ENCODE peak calls at places on chromosomes 16 and 17, in four cellular contexts. M, X, Z and Y are unnamed samples.

GRCh38 chr16:81321537-81321936 is 6.8 kb downstream of the GAN start:
- DNase-seq in M (no peak), X (no peak), Z (no peak), Y (no peak)

GRCh38 chr16:7504844-7505243 is 172.2 kb downstream of the RBFOX1 start:
- DNase-seq in M (no peak), X (no peak), Z (no peak), Y (no peak)

GRCh38 chr16:12063435-12063834 is 86.9 kb downstream of the SNX29 start:
- DNase-seq in M (no peak), X (no peak), Z (no peak), Y (no peak)

GRCh38 chr17:13051876-13052275 is 34.0 kb upstream of the ELAC2 start:
- DNase-seq in M (no peak), X (no peak), Z (no peak), Y (no peak)

GRCh38 chr16:23595246-23595950 is 718 bp downstream of the NDUFAB1 start:
- DNase-seq in M (no peak), X (no peak), Z (no peak), Y (no peak)

GRCh38 chr16:86874141-86874540 is 295.8 kb downstream of the FOXL1 start:
- DNase-seq in M (no peak), X (no peak), Z (no peak), Y (no peak)

GRCh38 chr17:9231449-9232154 is 210.3 kb downstream of the NTN1 start:
- DNase-seq in M (no peak), X (no peak), Z (no peak), Y (no peak)

GRCh38 chr16:71311553-71312158 is 22.5 kb upstream of the CMTR2 start:
- DNase-seq in M (peak; percentile 5), X (no peak), Z (no peak), Y (no peak)

GRCh38 chr16:14199624-14200023 is 128.5 kb downstream of the MRTFB start:
- DNase-seq in M (peak; percentile 27), X (no peak), Z (peak; percentile 26), Y (no peak)

GRCh38 chr17:5050281-5050680 is 15.1 kb upstream of the SLC52A1 start:
- DNase-seq in M (peak; percentile 20), X (no peak), Z (no peak), Y (no peak)

GRCh38 chr16:30561212-30561816 is 3.1 kb upstream of the ZNF764 start:
- DNase-seq in M (no peak), X (no peak), Z (no peak), Y (no peak)

GRCh38 chr17:46805771-46806170 is 12.7 kb downstream of the WNT3 start:
- DNase-seq in M (no peak), X (no peak), Z (no peak), Y (no peak)

GRCh38 chr17:58322581-58323419 is 5.8 kb downstream of the TSPOAP1 start:
- DNase-seq in M (no peak), X (no peak), Z (no peak), Y (no peak)

GRCh38 chr17:3959295-3959899 is 4.8 kb downstream of the ATP2A3 start:
- DNase-seq in M (peak; percentile 83), X (no peak), Z (no peak), Y (no peak)

GRCh38 chr17:77296769-77297409 is 156.1 kb downstream of the SEC14L1 start:
- DNase-seq in M (no peak), X (no peak), Z (no peak), Y (no peak)

GRCh38 chr17:42317256-42317966 is 29.1 kb downstream of the STAT5A start:
- DNase-seq in M (no peak), X (no peak), Z (no peak), Y (no peak)

GRCh38 chr17:38730526-38731379 is 612 bp downstream of the CISD3 start:
- DNase-seq in M (peak; percentile 42), X (no peak), Z (no peak), Y (no peak)

GRCh38 chr16:79089735-79090284 is 510.7 kb downstream of the MAF start:
- DNase-seq in M (no peak), X (no peak), Z (no peak), Y (no peak)

GRCh38 chr16:8923199-8923598 is 40.5 kb downstream of the USP7 start:
- DNase-seq in M (no peak), X (no peak), Z (no peak), Y (no peak)

GRCh38 chr17:27466748-27467375 is 10.6 kb downstream of the KSR1 start:
- DNase-seq in M (no peak), X (no peak), Z (no peak), Y (no peak)

GRCh38 chr16:8756755-8757154 is 40.7 kb downstream of the TMEM186 start:
- DNase-seq in M (no peak), X (no peak), Z (peak; percentile 66), Y (no peak)

GRCh38 chr17:14741516-14741915 is 440.6 kb downstream of the HS3ST3B1 start:
- DNase-seq in M (peak; percentile 52), X (no peak), Z (peak; percentile 53), Y (no peak)

GRCh38 chr17:16027708-16028584 is 28.3 kb downstream of the TTC19 start:
- DNase-seq in M (peak; percentile 97), X (peak; percentile 85), Z (peak; percentile 84), Y (peak; percentile 88)

GRCh38 chr16:66131895-66132294 is 234.6 kb upstream of the CDH5 start:
- DNase-seq in M (peak; percentile 82), X (no peak), Z (no peak), Y (no peak)

GRCh38 chr17:42457107-42457787 is 1.4 kb upstream of the ATP6V0A1 start:
- DNase-seq in M (no peak), X (no peak), Z (no peak), Y (no peak)

GRCh38 chr17:14972844-14973243 is 292.3 kb downstream of the PMP22 start:
- DNase-seq in M (no peak), X (no peak), Z (no peak), Y (no peak)

GRCh38 chr16:87380875-87381274 is 2.7 kb downstream of the FBXO31 start:
- DNase-seq in M (peak; percentile 61), X (no peak), Z (no peak), Y (no peak)

GRCh38 chr17:74987909-74988711 is 678 bp downstream of the CDR2L start:
- DNase-seq in M (peak; percentile 76), X (no peak), Z (no peak), Y (no peak)

GRCh38 chr17:46876353-46876887 is 25.0 kb downstream of the WNT9B start:
- DNase-seq in M (no peak), X (no peak), Z (peak; percentile 6), Y (no peak)

GRCh38 chr17:79090503-79091372 is 16.1 kb downstream of the ENGASE start:
- DNase-seq in M (no peak), X (no peak), Z (no peak), Y (no peak)

GRCh38 chr16:71727545-71728324 is 3.2 kb upstream of the PHLPP2 start:
- DNase-seq in M (no peak), X (no peak), Z (no peak), Y (no peak)

GRCh38 chr16:68486671-68487495 is 38.6 kb upstream of the SMPD3 start:
- DNase-seq in M (no peak), X (no peak), Z (no peak), Y (no peak)

GRCh38 chr17:47957591-47958490 is at the start of gene PRR15L:
- DNase-seq in M (no peak), X (no peak), Z (no peak), Y (no peak)

GRCh38 chr17:21194210-21194609 is 19.8 kb downstream of the TMEM11 start:
- DNase-seq in M (no peak), X (no peak), Z (no peak), Y (no peak)

GRCh38 chr16:57620316-57621231 is 7.9 kb upstream of the ADGRG1 start:
- DNase-seq in M (no peak), X (no peak), Z (peak; percentile 62), Y (no peak)

DNA sequence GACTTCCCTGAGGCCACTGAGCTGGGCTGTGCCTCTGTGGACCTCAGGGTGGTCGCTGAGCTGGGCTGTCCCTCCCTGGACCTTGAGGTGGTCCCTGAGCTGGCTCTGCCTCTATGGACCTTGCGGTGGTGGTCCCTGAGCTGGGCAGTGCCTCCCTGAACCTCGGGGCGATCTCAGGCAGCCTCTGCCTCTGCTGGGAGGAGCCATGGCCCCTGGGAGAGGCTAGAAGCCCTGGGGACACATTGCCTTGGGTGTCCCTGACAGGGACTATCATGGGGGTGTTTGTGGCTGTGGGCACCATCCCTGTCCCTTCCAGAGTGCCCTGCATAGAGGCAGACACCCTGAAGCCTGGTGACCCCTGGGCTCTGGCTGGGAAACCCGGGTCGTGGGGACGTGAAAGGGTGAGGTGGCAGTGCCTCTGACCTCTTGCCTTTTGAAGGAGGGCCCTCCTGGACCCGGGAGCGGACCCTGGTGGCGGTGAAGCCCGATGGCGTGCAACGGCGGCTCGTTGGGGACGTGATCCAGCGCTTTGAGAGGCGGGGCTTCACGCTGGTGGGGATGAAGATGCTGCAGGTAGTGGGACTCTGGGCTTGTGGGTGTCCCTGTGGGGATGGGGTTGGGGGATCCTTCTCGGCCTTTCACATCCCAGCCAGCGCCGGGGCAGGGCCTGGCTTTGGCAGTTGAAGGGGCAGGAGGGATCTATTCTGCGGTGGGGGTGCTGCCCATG is 1.7 kb downstream of the NME4 start:
- DNase-seq in M (no peak), X (no peak), Z (no peak), Y (no peak)
- TF ChIP-seq CTCF in M (no peak), X (no peak), Z (no peak), Y (no peak)

GRCh38 chr17:72472116-72472515 is 351.3 kb downstream of the SOX9 start:
- DNase-seq in M (no peak), X (no peak), Z (no peak), Y (no peak)
- TF ChIP-seq CTCF in M (no peak), X (no peak), Z (no peak), Y (no peak)

GRCh38 chr17:50269477-50270429 is 4.5 kb upstream of the TMEM92 start:
- DNase-seq in M (peak; percentile 83), X (no peak), Z (no peak), Y (no peak)

GRCh38 chr17:50272246-50272645 is 2.0 kb upstream of the TMEM92 start:
- DNase-seq in M (no peak), X (no peak), Z (no peak), Y (no peak)

GRCh38 chr17:50271173-50271750 is 3.0 kb upstream of the TMEM92 start:
- DNase-seq in M (peak; percentile 23), X (no peak), Z (no peak), Y (no peak)

GRCh38 chr17:50268632-50269287 is 5.5 kb upstream of the TMEM92 start:
- DNase-seq in M (peak; percentile 51), X (no peak), Z (no peak), Y (no peak)

GRCh38 chr17:50270430-50271172 is 3.7 kb upstream of the TMEM92 start:
- DNase-seq in M (peak; percentile 81), X (no peak), Z (no peak), Y (no peak)
- TF ChIP-seq CTCF in M (no peak), X (no peak), Z (no peak), Y (no peak)

GRCh38 chr16:24612656-24613055 is 73.3 kb downstream of the RBBP6 start:
- DNase-seq in M (no peak), X (no peak), Z (no peak), Y (no peak)

GRCh38 chr16:24609417-24609739 is 70.0 kb downstream of the RBBP6 start:
- DNase-seq in M (no peak), X (no peak), Z (no peak), Y (no peak)

GRCh38 chr16:24609740-24610420 is 70.5 kb downstream of the RBBP6 start:
- DNase-seq in M (peak; percentile 31), X (peak; percentile 10), Z (no peak), Y (peak; percentile 32)

GRCh38 chr16:24610421-24610765 is 71.0 kb downstream of the RBBP6 start:
- DNase-seq in M (peak; percentile 1), X (no peak), Z (no peak), Y (peak; percentile 9)

GRCh38 chr16:24611310-24611709 is 71.9 kb downstream of the RBBP6 start:
- DNase-seq in M (no peak), X (no peak), Z (no peak), Y (no peak)
- TF ChIP-seq CTCF in M (no peak), X (no peak), Z (no peak), Y (no peak)

GRCh38 chr17:55883112-55883511 is 132.3 kb downstream of the PCTP start:
- DNase-seq in M (no peak), X (no peak), Z (no peak), Y (no peak)
- TF ChIP-seq CTCF in M (no peak), X (no peak), Z (no peak), Y (no peak)